ENCODE peak calls at places on chromosomes 5 and 9, in six cellular contexts. One of them, this sample, is unnamed.

GRCh38 chr9:98050351-98050750 is 6.2 kb upstream of the NANS start:
- DNase-seq in K562: no peak
- DNase-seq in stomach: no peak
- DNase-seq in HCT116: no peak
- DNase-seq in endothelial cell of umbilical vein: no peak
- DNase-seq in SK-N-SH: no peak
- DNase-seq in this sample: no peak

GRCh38 chr9:84846501-84847323 is 177.2 kb downstream of the NTRK2 start:
- DNase-seq in stomach: no peak
- DNase-seq in endothelial cell of umbilical vein: no peak
- DNase-seq in HCT116: no peak
- DNase-seq in K562: no peak
- DNase-seq in SK-N-SH: no peak
- DNase-seq in this sample: no peak

GRCh38 chr9:3136999-3137675 is 293.2 kb upstream of the PUM3 start:
- DNase-seq in HCT116: no peak
- DNase-seq in SK-N-SH: no peak
- DNase-seq in K562: no peak
- DNase-seq in stomach: no peak
- DNase-seq in endothelial cell of umbilical vein: no peak
- DNase-seq in this sample: no peak

GRCh38 chr5:43769576-43770352 is 166.8 kb downstream of the NNT start:
- DNase-seq in stomach: no peak
- DNase-seq in K562: no peak
- DNase-seq in SK-N-SH: no peak
- DNase-seq in endothelial cell of umbilical vein: peak; percentile 64
- DNase-seq in HCT116: no peak
- DNase-seq in this sample: no peak

GRCh38 chr5:160926428-160926827 is 74.4 kb upstream of the ATP10B start:
- DNase-seq in stomach: peak; percentile 77
- DNase-seq in HCT116: no peak
- DNase-seq in endothelial cell of umbilical vein: no peak
- DNase-seq in K562: no peak
- DNase-seq in SK-N-SH: no peak
- DNase-seq in this sample: peak; percentile 58

GRCh38 chr5:149410721-149411432 is 31.8 kb upstream of the IL17B start:
- DNase-seq in SK-N-SH: no peak
- DNase-seq in endothelial cell of umbilical vein: no peak
- DNase-seq in HCT116: no peak
- DNase-seq in K562: no peak
- DNase-seq in stomach: no peak
- DNase-seq in this sample: no peak

GRCh38 chr9:4344946-4345345 is 45.1 kb upstream of the GLIS3 start:
- DNase-seq in SK-N-SH: no peak
- DNase-seq in stomach: no peak
- DNase-seq in HCT116: no peak
- DNase-seq in K562: no peak
- DNase-seq in endothelial cell of umbilical vein: no peak
- DNase-seq in this sample: no peak

GRCh38 chr5:178651046-178651810 is 24.4 kb upstream of the CLK4 start:
- DNase-seq in stomach: no peak
- DNase-seq in HCT116: no peak
- DNase-seq in SK-N-SH: no peak
- DNase-seq in endothelial cell of umbilical vein: no peak
- DNase-seq in K562: no peak
- DNase-seq in this sample: no peak

GRCh38 chr5:159094745-159095144 is 5.0 kb downstream of the EBF1 start:
- DNase-seq in SK-N-SH: peak; percentile 57
- DNase-seq in stomach: peak; percentile 50
- DNase-seq in HCT116: peak; percentile 26
- DNase-seq in endothelial cell of umbilical vein: peak; percentile 11
- DNase-seq in K562: peak; percentile 94
- DNase-seq in this sample: peak; percentile 66

GRCh38 chr5:140041492-140042421 is 1.3 kb downstream of the NRG2 start:
- DNase-seq in endothelial cell of umbilical vein: peak; percentile 82
- DNase-seq in HCT116: no peak
- DNase-seq in K562: no peak
- DNase-seq in stomach: peak; percentile 66
- DNase-seq in SK-N-SH: peak; percentile 83
- DNase-seq in this sample: no peak

GRCh38 chr5:179269781-179270543 is 75.3 kb downstream of the ADAMTS2 start:
- DNase-seq in endothelial cell of umbilical vein: no peak
- DNase-seq in HCT116: no peak
- DNase-seq in stomach: no peak
- DNase-seq in SK-N-SH: peak; percentile 74
- DNase-seq in K562: no peak
- DNase-seq in this sample: no peak

GRCh38 chr5:57302164-57302563 is 128.3 kb downstream of the GPBP1 start:
- DNase-seq in stomach: peak; percentile 34
- DNase-seq in endothelial cell of umbilical vein: peak; percentile 51
- DNase-seq in SK-N-SH: no peak
- DNase-seq in K562: no peak
- DNase-seq in HCT116: peak; percentile 93
- DNase-seq in this sample: no peak

GRCh38 chr9:134329576-134329855 is 3.3 kb downstream of the RXRA start:
- DNase-seq in HCT116: no peak
- DNase-seq in endothelial cell of umbilical vein: no peak
- DNase-seq in stomach: no peak
- DNase-seq in SK-N-SH: no peak
- DNase-seq in K562: no peak
- DNase-seq in this sample: no peak

GRCh38 chr5:16918156-16918555 is 17.9 kb downstream of the MYO10 start:
- DNase-seq in SK-N-SH: no peak
- DNase-seq in endothelial cell of umbilical vein: no peak
- DNase-seq in K562: no peak
- DNase-seq in HCT116: no peak
- DNase-seq in stomach: no peak
- DNase-seq in this sample: no peak

GRCh38 chr9:91045036-91045435 is 243.4 kb downstream of the SYK start:
- DNase-seq in endothelial cell of umbilical vein: no peak
- DNase-seq in HCT116: no peak
- DNase-seq in stomach: no peak
- DNase-seq in SK-N-SH: no peak
- DNase-seq in K562: no peak
- DNase-seq in this sample: no peak

GRCh38 chr9:27527702-27528277 is 1.8 kb downstream of the MOB3B start:
- DNase-seq in stomach: no peak
- DNase-seq in SK-N-SH: no peak
- DNase-seq in K562: peak; percentile 8
- DNase-seq in HCT116: no peak
- DNase-seq in endothelial cell of umbilical vein: no peak
- DNase-seq in this sample: no peak

GRCh38 chr5:159324097-159324760 is 6.1 kb downstream of the IL12B start:
- DNase-seq in SK-N-SH: no peak
- DNase-seq in endothelial cell of umbilical vein: no peak
- DNase-seq in K562: no peak
- DNase-seq in HCT116: no peak
- DNase-seq in stomach: no peak
- DNase-seq in this sample: no peak

GRCh38 chr9:26689041-26689440 is 203.6 kb downstream of the CAAP1 start:
- DNase-seq in endothelial cell of umbilical vein: no peak
- DNase-seq in stomach: no peak
- DNase-seq in SK-N-SH: no peak
- DNase-seq in K562: no peak
- DNase-seq in HCT116: no peak
- DNase-seq in this sample: no peak

GRCh38 chr9:17021379-17021970 is 113.4 kb upstream of the CNTLN start:
- DNase-seq in endothelial cell of umbilical vein: no peak
- DNase-seq in HCT116: no peak
- DNase-seq in SK-N-SH: no peak
- DNase-seq in stomach: no peak
- DNase-seq in K562: no peak
- DNase-seq in this sample: no peak

GRCh38 chr5:151631941-151632340 is 40.8 kb upstream of the FAT2 start:
- DNase-seq in HCT116: no peak
- DNase-seq in SK-N-SH: no peak
- DNase-seq in stomach: no peak
- DNase-seq in endothelial cell of umbilical vein: no peak
- DNase-seq in K562: no peak
- DNase-seq in this sample: no peak

GRCh38 chr5:136193396-136193935 is 504 bp upstream of the SMIM32 start:
- DNase-seq in HCT116: no peak
- DNase-seq in K562: no peak
- DNase-seq in endothelial cell of umbilical vein: no peak
- DNase-seq in SK-N-SH: peak; percentile 37
- DNase-seq in stomach: no peak
- DNase-seq in this sample: no peak

GRCh38 chr9:69535911-69536310 is 136.3 kb downstream of the APBA1 start:
- DNase-seq in SK-N-SH: no peak
- DNase-seq in endothelial cell of umbilical vein: peak; percentile 7
- DNase-seq in K562: no peak
- DNase-seq in stomach: no peak
- DNase-seq in HCT116: no peak
- DNase-seq in this sample: no peak

GRCh38 chr5:17217421-17218352 is at the start of gene BASP1:
- DNase-seq in stomach: peak; percentile 70
- DNase-seq in SK-N-SH: peak; percentile 84
- DNase-seq in HCT116: no peak
- DNase-seq in K562: no peak
- DNase-seq in endothelial cell of umbilical vein: peak; percentile 67
- DNase-seq in this sample: no peak

GRCh38 chr9:77019810-77020437 is 469 bp downstream of the FOXB2 start:
- DNase-seq in SK-N-SH: no peak
- DNase-seq in HCT116: no peak
- DNase-seq in endothelial cell of umbilical vein: no peak
- DNase-seq in stomach: no peak
- DNase-seq in K562: no peak
- DNase-seq in this sample: no peak

GRCh38 chr5:90279091-90279490 is 130.5 kb downstream of the CETN3 start:
- DNase-seq in SK-N-SH: no peak
- DNase-seq in stomach: no peak
- DNase-seq in endothelial cell of umbilical vein: no peak
- DNase-seq in HCT116: no peak
- DNase-seq in K562: no peak
- DNase-seq in this sample: no peak

GRCh38 chr5:72407541-72407940 is 87.4 kb downstream of the PTCD2 start:
- DNase-seq in K562: no peak
- DNase-seq in endothelial cell of umbilical vein: no peak
- DNase-seq in stomach: no peak
- DNase-seq in HCT116: no peak
- DNase-seq in SK-N-SH: no peak
- DNase-seq in this sample: no peak

GRCh38 chr5:58117491-58117890 is 342.4 kb downstream of the PLK2 start:
- DNase-seq in stomach: no peak
- DNase-seq in K562: no peak
- DNase-seq in SK-N-SH: no peak
- DNase-seq in endothelial cell of umbilical vein: no peak
- DNase-seq in HCT116: no peak
- DNase-seq in this sample: no peak

DNA sequence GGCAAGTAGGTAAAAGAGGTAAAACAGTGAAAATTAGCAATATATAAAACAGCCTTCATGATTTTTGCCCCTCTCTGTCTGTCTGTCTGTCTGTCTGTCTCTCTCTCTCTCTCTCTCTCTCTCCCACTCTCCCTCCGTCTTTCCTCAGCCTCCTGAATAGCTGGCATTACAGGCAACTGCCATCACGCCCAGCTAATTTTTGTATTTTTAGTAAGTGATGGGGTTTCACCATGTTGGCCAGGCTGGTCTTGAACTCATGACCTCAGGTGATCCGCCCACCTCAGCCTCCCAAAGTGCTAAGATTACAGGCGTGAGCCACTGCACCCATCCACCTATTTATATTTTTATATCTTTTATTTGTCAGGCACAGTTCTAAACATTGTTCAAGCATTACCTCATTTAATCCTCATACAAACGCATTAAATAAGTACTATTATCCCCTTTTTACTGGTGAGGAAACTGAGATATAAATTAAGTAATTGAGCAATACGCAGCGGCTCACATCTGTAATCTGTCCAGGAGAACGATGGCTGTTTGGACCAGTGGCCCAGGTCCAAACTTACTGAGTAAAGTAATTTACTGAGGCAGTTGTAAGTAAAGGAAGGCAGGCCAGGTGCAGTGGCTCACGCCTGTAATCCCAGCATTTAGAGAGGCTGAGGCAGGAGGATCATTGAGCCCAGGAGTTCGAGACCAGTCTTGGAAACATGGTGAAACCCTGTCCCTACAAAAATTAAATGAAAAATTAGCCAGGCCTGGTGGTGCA is 60.9 kb downstream of the UBE2R2 start:
- DNase-seq in endothelial cell of umbilical vein: no peak
- DNase-seq in SK-N-SH: no peak
- DNase-seq in HCT116: no peak
- DNase-seq in stomach: no peak
- DNase-seq in K562: no peak
- DNase-seq in this sample: no peak
- H3K27ac ChIP-seq in endothelial cell of umbilical vein: no peak overlapping the region
- H3K27ac ChIP-seq in SK-N-SH: no peak overlapping the region
- H3K27ac ChIP-seq in HCT116: no peak overlapping the region
- H3K27ac ChIP-seq in stomach: no peak overlapping the region
- H3K27ac ChIP-seq in K562: no peak overlapping the region
- H3K27ac ChIP-seq in this sample: no peak overlapping the region

GRCh38 chr9:127785933-127786772 is at the start of gene CDK9:
- DNase-seq in endothelial cell of umbilical vein: peak; percentile 83
- DNase-seq in K562: peak; percentile 94
- DNase-seq in stomach: peak; percentile 93
- DNase-seq in SK-N-SH: peak; percentile 98
- DNase-seq in HCT116: peak; percentile 73
- DNase-seq in this sample: no peak
- TF ChIP-seq POLR2AphosphoS5 in endothelial cell of umbilical vein: peak; percentile 63
- TF ChIP-seq POLR2AphosphoS5 in K562: peak; percentile 49
- TF ChIP-seq POLR2AphosphoS5 in stomach: peak; percentile 59
- TF ChIP-seq POLR2AphosphoS5 in SK-N-SH: peak; percentile 16
- TF ChIP-seq POLR2AphosphoS5 in HCT116: peak; percentile 54
- TF ChIP-seq POLR2AphosphoS5 in this sample: peak; percentile 42

GRCh38 chr5:74616236-74617146 is 24.0 kb downstream of the ENC1 start:
- DNase-seq in SK-N-SH: no peak
- DNase-seq in HCT116: no peak
- DNase-seq in stomach: no peak
- DNase-seq in endothelial cell of umbilical vein: no peak
- DNase-seq in K562: peak; percentile 70
- DNase-seq in this sample: no peak
- H3K27ac ChIP-seq in SK-N-SH: no peak overlapping the region
- H3K27ac ChIP-seq in HCT116: no peak overlapping the region
- H3K27ac ChIP-seq in stomach: no peak overlapping the region
- H3K27ac ChIP-seq in endothelial cell of umbilical vein: no peak overlapping the region
- H3K27ac ChIP-seq in K562: no peak overlapping the region
- H3K27ac ChIP-seq in this sample: no peak overlapping the region

GRCh38 chr5:52799983-52800393 is 12.3 kb downstream of the ITGA1 start:
- DNase-seq in SK-N-SH: peak; percentile 92
- DNase-seq in endothelial cell of umbilical vein: peak; percentile 96
- DNase-seq in K562: peak; percentile 95
- DNase-seq in stomach: peak; percentile 96
- DNase-seq in HCT116: peak; percentile 83
- DNase-seq in this sample: peak; percentile 97
- TF ChIP-seq POLR2AphosphoS5 in SK-N-SH: peak; percentile 71
- TF ChIP-seq POLR2AphosphoS5 in endothelial cell of umbilical vein: peak; percentile 74
- TF ChIP-seq POLR2AphosphoS5 in K562: peak; percentile 47
- TF ChIP-seq POLR2AphosphoS5 in stomach: peak; percentile 85
- TF ChIP-seq POLR2AphosphoS5 in HCT116: peak; percentile 91
- TF ChIP-seq POLR2AphosphoS5 in this sample: peak; percentile 80

DNA sequence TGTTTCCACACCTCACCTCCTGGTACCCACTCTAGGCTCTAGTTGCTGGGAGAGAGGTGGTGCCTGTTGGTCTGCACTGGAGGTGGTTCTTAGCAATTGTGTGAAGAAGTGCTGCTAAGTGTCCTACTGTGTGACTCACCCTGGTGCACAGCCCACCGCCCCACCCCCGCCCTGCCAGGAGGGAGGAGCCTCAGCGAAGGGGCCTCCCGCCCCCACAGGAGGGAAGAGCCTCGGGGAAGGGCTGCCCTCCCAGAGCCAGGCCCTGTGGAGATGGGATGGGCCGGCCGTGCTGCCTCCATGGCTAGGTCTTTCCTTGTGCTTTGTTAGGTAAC is 105.3 kb downstream of the EHMT1 start:
- DNase-seq in K562: peak; percentile 40
- DNase-seq in HCT116: no peak
- DNase-seq in endothelial cell of umbilical vein: no peak
- DNase-seq in stomach: no peak
- DNase-seq in SK-N-SH: no peak
- DNase-seq in this sample: no peak
- H3K27ac ChIP-seq in K562: no peak overlapping the region
- H3K27ac ChIP-seq in HCT116: no peak overlapping the region
- H3K27ac ChIP-seq in endothelial cell of umbilical vein: no peak overlapping the region
- H3K27ac ChIP-seq in stomach: no peak overlapping the region
- H3K27ac ChIP-seq in SK-N-SH: no peak overlapping the region
- H3K27ac ChIP-seq in this sample: no peak overlapping the region

This sample was measured in HL-60.